ENCODE peak calls at places on chromosomes 6 and 20, in nine cellular contexts. W is left ventricle myocardium inferior, H is fibroblast of lung, J is IMR-90, I is BE2C, V is upper lobe of right lung, A is psoas muscle, G is ovary, M is pancreas. P is an unnamed sample. For H3K4me1 and H3K27me3, the result is how much of the 10 kb centered on the place peaks cover.

GRCh38 chr6:84635081-84635745 is 129.2 kb downstream of the TBX18 start:
- DNase-seq in W (no peak), H (peak), J (peak), I (no peak), V (no peak), A (no peak), G (no peak), M (no peak), P (no peak)

GRCh38 chr6:111087106-111087835 is at the start of gene SLC16A10:
- DNase-seq in W (peak), H (peak), J (no peak), I (peak), V (peak), A (peak), G (peak), M (peak), P (no peak)

GRCh38 chr6:68994561-68994960 is 359.5 kb downstream of the ADGRB3 start:
- DNase-seq in W (no peak), H (no peak), J (no peak), I (no peak), V (no peak), A (no peak), G (no peak), M (no peak), P (no peak)

GRCh38 chr6:211856-212497 is 80.3 kb upstream of the DUSP22 start:
- DNase-seq in W (no peak), H (no peak), J (no peak), I (no peak), V (no peak), A (no peak), G (no peak), M (no peak), P (no peak)

GRCh38 chr20:57831992-57832585 is 122.3 kb upstream of the PMEPA1 start:
- DNase-seq in W (no peak), H (no peak), J (no peak), I (no peak), V (no peak), A (no peak), G (no peak), M (peak), P (no peak)

GRCh38 chr6:21609881-21610329 is 16.4 kb downstream of the SOX4 start:
- DNase-seq in W (no peak), H (no peak), J (no peak), I (no peak), V (no peak), A (no peak), G (no peak), M (peak), P (no peak)

GRCh38 chr20:11949711-11950110 is 32.0 kb downstream of the BTBD3 start:
- DNase-seq in W (no peak), H (no peak), J (no peak), I (no peak), V (no peak), A (no peak), G (no peak), M (no peak), P (no peak)

GRCh38 chr6:6471276-6471675 is 117.2 kb upstream of the LY86 start:
- DNase-seq in W (no peak), H (no peak), J (no peak), I (no peak), V (no peak), A (no peak), G (no peak), M (no peak), P (no peak)

GRCh38 chr6:107386340-107386739 is 73.0 kb downstream of the PDSS2 start:
- DNase-seq in W (no peak), H (peak), J (no peak), I (no peak), V (no peak), A (no peak), G (no peak), M (no peak), P (peak)

GRCh38 chr6:128406453-128406852 is 113.9 kb downstream of the PTPRK start:
- DNase-seq in W (no peak), H (no peak), J (no peak), I (no peak), V (no peak), A (no peak), G (no peak), M (no peak), P (no peak)

GRCh38 chr6:903746-904145 is 210.8 kb upstream of the EXOC2 start:
- DNase-seq in W (no peak), H (peak), J (peak), I (no peak), V (no peak), A (no peak), G (no peak), M (no peak), P (peak)

GRCh38 chr20:13200767-13201500 is 20.1 kb upstream of the ISM1 start:
- DNase-seq in W (no peak), H (no peak), J (no peak), I (no peak), V (no peak), A (no peak), G (no peak), M (no peak), P (no peak)

GRCh38 chr6:155287762-155288161 is 23.9 kb downstream of the CLDN20 start:
- DNase-seq in W (no peak), H (no peak), J (no peak), I (no peak), V (no peak), A (no peak), G (no peak), M (no peak), P (no peak)

GRCh38 chr6:160355001-160355400 is 6.8 kb downstream of the SLC22A3 start:
- DNase-seq in W (no peak), H (peak), J (no peak), I (no peak), V (peak), A (no peak), G (no peak), M (no peak), P (peak)

GRCh38 chr6:10303806-10304520 is 110.9 kb downstream of the TFAP2A start:
- DNase-seq in W (no peak), H (peak), J (no peak), I (no peak), V (no peak), A (no peak), G (no peak), M (no peak), P (no peak)

GRCh38 chr20:20578838-20579237 is 133.6 kb downstream of the RALGAPA2 start:
- DNase-seq in W (no peak), H (no peak), J (no peak), I (no peak), V (no peak), A (no peak), G (no peak), M (no peak), P (no peak)

GRCh38 chr20:33650753-33651561 is 11.2 kb upstream of the C20orf144 start:
- DNase-seq in W (no peak), H (no peak), J (no peak), I (no peak), V (no peak), A (no peak), G (no peak), M (peak), P (peak)

GRCh38 chr6:121157913-121158312 is 176.4 kb downstream of the TBC1D32 start:
- DNase-seq in W (no peak), H (peak), J (peak), I (no peak), V (no peak), A (no peak), G (no peak), M (no peak), P (no peak)

GRCh38 chr20:19830351-19830750 is 72.3 kb downstream of the RIN2 start:
- DNase-seq in W (no peak), H (no peak), J (peak), I (no peak), V (no peak), A (no peak), G (no peak), M (no peak), P (no peak)

GRCh38 chr20:6769953-6770831 is 2.7 kb downstream of the BMP2 start:
- DNase-seq in W (peak), H (peak), J (no peak), I (no peak), V (peak), A (peak), G (peak), M (peak), P (peak)

GRCh38 chr6:115750946-115751345 is 309.7 kb downstream of the FRK start:
- DNase-seq in W (no peak), H (no peak), J (no peak), I (no peak), V (no peak), A (no peak), G (no peak), M (no peak), P (no peak)

GRCh38 chr6:23754197-23754596 is 371.8 kb upstream of the NRSN1 start:
- DNase-seq in W (no peak), H (no peak), J (no peak), I (no peak), V (no peak), A (no peak), G (no peak), M (no peak), P (no peak)

GRCh38 chr6:3419624-3420272 is 37.1 kb downstream of the SLC22A23 start:
- DNase-seq in W (no peak), H (peak), J (peak), I (no peak), V (no peak), A (no peak), G (no peak), M (no peak), P (peak)

GRCh38 chr6:20997143-20997792 is 463.0 kb downstream of the CDKAL1 start:
- DNase-seq in W (no peak), H (no peak), J (no peak), I (no peak), V (no peak), A (no peak), G (no peak), M (no peak), P (no peak)

GRCh38 chr20:40232288-40232687 is 456.7 kb downstream of the MAFB start:
- DNase-seq in W (no peak), H (no peak), J (no peak), I (no peak), V (no peak), A (no peak), G (no peak), M (no peak), P (no peak)

GRCh38 chr6:134647861-134648260 is 302.0 kb downstream of the ALDH8A1 start:
- DNase-seq in W (no peak), H (no peak), J (peak), I (no peak), V (no peak), A (no peak), G (no peak), M (no peak), P (peak)

GRCh38 chr6:170291271-170292110 is 613 bp upstream of the DLL1 start:
- DNase-seq in W (peak), H (no peak), J (no peak), I (peak), V (peak), A (peak), G (peak), M (no peak), P (peak)

GRCh38 chr6:170292111-170292777 is 1.4 kb upstream of the DLL1 start:
- DNase-seq in W (no peak), H (no peak), J (no peak), I (no peak), V (no peak), A (no peak), G (no peak), M (no peak), P (no peak)

GRCh38 chr6:170293881-170294755 is 3.2 kb upstream of the DLL1 start:
- DNase-seq in W (no peak), H (no peak), J (no peak), I (no peak), V (no peak), A (no peak), G (no peak), M (no peak), P (no peak)

GRCh38 chr6:170293411-170293844 is 2.5 kb upstream of the DLL1 start:
- DNase-seq in W (no peak), H (no peak), J (no peak), I (no peak), V (no peak), A (no peak), G (no peak), M (no peak), P (no peak)

DNA sequence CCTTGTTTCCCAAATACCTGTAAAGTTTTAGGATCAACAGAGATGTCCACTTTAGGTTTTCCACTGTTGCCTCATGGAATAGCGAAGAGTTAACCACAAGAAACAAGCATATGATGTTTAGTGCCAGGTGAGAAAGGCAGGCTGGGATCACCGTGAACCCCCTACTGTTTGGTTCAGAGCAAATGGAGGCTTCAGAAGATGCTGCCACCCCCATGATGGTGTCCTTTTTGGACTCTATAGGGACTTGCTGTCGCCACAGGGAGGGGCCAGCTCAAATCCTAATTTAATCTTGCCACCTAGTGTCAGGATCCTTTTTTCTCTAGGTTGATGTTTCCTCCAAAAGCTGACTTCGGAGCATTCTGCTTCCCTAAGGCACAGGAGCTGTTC is 1.9 kb upstream of the DLL1 start:
- DNase-seq in W (no peak), H (no peak), J (no peak), I (no peak), V (no peak), A (no peak), G (no peak), M (no peak), P (no peak)
- TF ChIP-seq CTCF in W (peak), H (peak), J (no peak), I (peak), V (peak), A (peak), G (no peak), M (no peak), P (peak)

GRCh38 chr6:150683320-150683719 is 83.6 kb downstream of the PLEKHG1 start:
- DNase-seq in W (peak), H (no peak), J (no peak), I (no peak), V (no peak), A (peak), G (no peak), M (no peak), P (no peak)

GRCh38 chr6:150684161-150684560 is 84.5 kb downstream of the PLEKHG1 start:
- DNase-seq in W (no peak), H (no peak), J (no peak), I (no peak), V (no peak), A (no peak), G (no peak), M (no peak), P (no peak)

GRCh38 chr6:150685860-150686259 is 86.2 kb downstream of the PLEKHG1 start:
- DNase-seq in W (no peak), H (no peak), J (peak), I (peak), V (peak), A (no peak), G (no peak), M (no peak), P (peak)

GRCh38 chr6:150686566-150686965 is 86.9 kb downstream of the PLEKHG1 start:
- DNase-seq in W (no peak), H (no peak), J (no peak), I (no peak), V (no peak), A (no peak), G (no peak), M (no peak), P (peak)

DNA sequence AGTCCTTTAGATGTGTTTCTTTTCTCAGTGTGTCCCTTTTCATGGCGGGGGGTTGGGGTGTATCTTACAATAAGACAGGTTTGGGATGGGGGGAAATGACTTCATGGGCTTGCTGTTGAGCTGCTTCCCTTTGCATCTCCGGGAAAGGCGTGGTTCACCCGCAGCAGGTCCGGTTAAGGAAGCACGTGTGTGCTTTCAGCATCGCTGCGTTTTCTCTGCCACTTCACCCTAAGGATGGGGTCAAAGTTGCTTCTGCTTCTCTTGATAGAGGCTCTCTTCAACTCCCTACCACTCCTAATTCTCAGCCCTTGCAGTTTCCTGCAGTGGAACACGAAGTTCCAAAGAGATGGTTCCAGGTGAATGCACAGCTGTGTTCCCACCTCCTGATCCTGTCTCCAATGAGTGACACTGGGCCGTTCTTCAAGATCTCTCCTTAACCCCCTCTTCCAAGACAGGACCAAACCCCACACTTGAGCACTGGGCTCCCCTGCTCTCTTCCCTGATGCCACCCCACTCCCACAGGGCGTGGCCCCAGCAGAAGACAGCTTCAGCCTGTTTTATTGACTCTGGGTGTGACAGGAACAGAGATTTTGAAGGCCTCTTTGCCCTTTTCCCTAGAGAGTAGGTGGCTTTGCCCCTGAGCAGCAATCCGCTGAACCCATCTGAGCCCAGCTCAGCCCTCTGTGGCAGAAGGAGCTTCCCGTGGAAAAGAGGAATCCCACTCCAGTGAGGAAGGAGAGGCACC is 85.2 kb downstream of the PLEKHG1 start:
- DNase-seq in W (no peak), H (no peak), J (no peak), I (no peak), V (no peak), A (no peak), G (no peak), M (no peak), P (no peak)
- H3K4me1 ChIP-seq in W (under half), H (under half), J (under half), I (under half), V (under half), A (under half), G (under half), M (under half), P (under half)

DNA sequence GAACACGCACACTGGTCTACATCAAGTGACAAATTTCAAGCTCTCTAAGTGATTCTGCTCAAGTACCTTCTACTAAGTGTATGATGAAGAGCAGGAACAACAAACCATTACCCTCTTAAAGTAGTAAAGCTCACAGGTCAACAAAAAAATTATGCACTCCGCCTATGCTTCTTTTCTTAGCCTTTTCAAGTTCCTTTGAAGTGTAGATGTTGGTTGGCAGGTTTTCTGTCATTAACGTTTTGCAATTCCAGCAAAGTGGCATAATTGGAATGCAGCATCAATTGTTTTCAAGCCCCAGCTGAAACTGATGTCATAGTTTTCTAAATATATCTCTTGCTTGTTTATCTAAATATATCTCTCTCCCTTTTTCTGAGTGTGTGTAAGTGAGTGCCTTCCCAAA is 396.9 kb upstream of the EYS start:
- DNase-seq in W (no peak), H (no peak), J (peak), I (no peak), V (no peak), A (no peak), G (no peak), M (no peak), P (no peak)
- H3K27me3 ChIP-seq in W (under half), H (under half), J (under half), I (under half), V (under half), A (under half), G (under half), M (under half), P (under half)

GRCh38 chr6:46419576-46420002 is 71.7 kb downstream of the RCAN2 start:
- DNase-seq in W (no peak), H (peak), J (peak), I (peak), V (no peak), A (no peak), G (peak), M (no peak), P (no peak)
- TF ChIP-seq CTCF in W (peak), H (peak), J (peak), I (peak), V (peak), A (peak), G (peak), M (peak), P (peak)

GRCh38 chr20:44614525-44614924 is 32.1 kb downstream of the PKIG start:
- DNase-seq in W (peak), H (no peak), J (no peak), I (no peak), V (peak), A (peak), G (peak), M (no peak), P (no peak)

GRCh38 chr20:44615169-44615791 is 32.9 kb downstream of the PKIG start:
- DNase-seq in W (peak), H (peak), J (peak), I (no peak), V (peak), A (peak), G (peak), M (no peak), P (no peak)

GRCh38 chr20:44616604-44616964 is 34.2 kb downstream of the PKIG start:
- DNase-seq in W (peak), H (no peak), J (no peak), I (no peak), V (peak), A (peak), G (no peak), M (no peak), P (no peak)

GRCh38 chr20:44615876-44616603 is 33.7 kb downstream of the PKIG start:
- DNase-seq in W (peak), H (no peak), J (no peak), I (no peak), V (peak), A (peak), G (no peak), M (no peak), P (no peak)

DNA sequence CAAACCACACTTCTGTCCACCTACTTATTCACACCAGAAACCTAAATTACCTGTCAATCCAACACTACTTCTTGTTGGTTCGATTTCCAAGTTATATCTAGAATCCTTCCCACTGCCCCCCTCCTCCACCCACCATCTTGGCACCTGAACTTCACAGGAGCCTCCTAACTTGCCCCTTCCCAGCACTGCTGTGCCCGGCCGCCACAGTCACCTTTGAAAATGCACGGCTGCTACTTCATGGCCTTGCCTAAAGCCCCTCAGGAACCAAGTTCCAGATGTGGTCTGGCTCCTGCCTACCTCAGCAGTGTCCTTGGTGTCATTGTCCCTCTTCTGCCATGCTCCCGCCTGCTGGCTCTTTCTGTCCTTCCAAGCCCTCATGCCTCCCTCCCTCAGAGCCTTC is 31.2 kb downstream of the PKIG start:
- DNase-seq in W (no peak), H (no peak), J (no peak), I (no peak), V (peak), A (no peak), G (peak), M (no peak), P (no peak)
- H3K4me1 ChIP-seq in W (half or more), H (under half), J (under half), I (under half), V (under half), A (half or more), G (under half), M (under half), P (under half)

GRCh38 chr6:41247882-41248707 is 19.9 kb downstream of the TREML4 start:
- DNase-seq in W (no peak), H (no peak), J (no peak), I (no peak), V (no peak), A (no peak), G (no peak), M (no peak), P (no peak)
- H3K27me3 ChIP-seq in W (under half), H (under half), J (under half), I (under half), V (under half), A (under half), G (under half), M (under half), P (under half)

GRCh38 chr6:78962458-78962857 is 95.1 kb downstream of the IRAK1BP1 start:
- DNase-seq in W (no peak), H (no peak), J (no peak), I (no peak), V (no peak), A (no peak), G (no peak), M (no peak), P (no peak)
- TF ChIP-seq CTCF in W (no peak), H (no peak), J (no peak), I (no peak), V (no peak), A (no peak), G (no peak), M (no peak), P (no peak)